ENCODE peak calls at places on chromosomes 4 and X, in nine cellular contexts. O, B, K, U, D, T, H, G and E are unnamed samples.

GRCh38 chr4:38162240-38162784 is 202.1 kb downstream of the PTTG2 start:
- DNase-seq in O (peak; percentile 68), B (no peak), K (peak; percentile 89), U (peak; percentile 36), D (no peak), T (peak; percentile 59), H (no peak), G (peak; percentile 85), E (peak; percentile 79)

GRCh38 chrX:40173662-40174593 is 76.2 kb upstream of the BCOR start:
- DNase-seq in O (peak; percentile 62), B (peak; percentile 59), K (no peak), U (peak; percentile 48), D (no peak), T (peak; percentile 86), H (peak; percentile 44), G (peak; percentile 92), E (peak; percentile 49)

GRCh38 chr4:2251073-2251794 is 9.3 kb upstream of the HAUS3 start:
- DNase-seq in O (no peak), B (no peak), K (no peak), U (peak; percentile 28), D (no peak), T (peak; percentile 17), H (no peak), G (no peak), E (no peak)

GRCh38 chr4:3744901-3745300 is 21.3 kb upstream of the ADRA2C start:
- DNase-seq in O (no peak), B (no peak), K (no peak), U (no peak), D (no peak), T (no peak), H (no peak), G (no peak), E (no peak)

GRCh38 chr4:85953651-85954018 is 406.2 kb downstream of the MAPK10 start:
- DNase-seq in O (peak; percentile 88), B (no peak), K (peak; percentile 67), U (no peak), D (no peak), T (no peak), H (no peak), G (peak; percentile 40), E (no peak)

GRCh38 chrX:154529206-154529612 is 13.2 kb upstream of the FAM3A start:
- DNase-seq in O (no peak), B (no peak), K (peak; percentile 72), U (no peak), D (no peak), T (no peak), H (no peak), G (peak; percentile 53), E (no peak)

GRCh38 chr4:22957774-22958173 is 265.0 kb downstream of the GBA3 start:
- DNase-seq in O (no peak), B (no peak), K (no peak), U (no peak), D (no peak), T (no peak), H (no peak), G (no peak), E (no peak)

GRCh38 chr4:10656988-10657387 is 27.6 kb downstream of the CLNK start:
- DNase-seq in O (no peak), B (no peak), K (no peak), U (no peak), D (no peak), T (no peak), H (no peak), G (peak; percentile 20), E (no peak)

GRCh38 chrX:10484683-10485247 is 135.6 kb downstream of the MID1 start:
- DNase-seq in O (peak; percentile 27), B (no peak), K (no peak), U (no peak), D (no peak), T (no peak), H (no peak), G (no peak), E (no peak)

GRCh38 chr4:123379392-123379791 is 17.2 kb upstream of the SPRY1 start:
- DNase-seq in O (no peak), B (no peak), K (peak; percentile 14), U (no peak), D (no peak), T (no peak), H (no peak), G (no peak), E (no peak)

GRCh38 chrX:102746134-102746584 is 25.6 kb downstream of the GPRASP3 start:
- DNase-seq in O (peak; percentile 67), B (peak; percentile 42), K (peak; percentile 33), U (peak; percentile 62), D (no peak), T (peak; percentile 34), H (peak; percentile 5), G (peak; percentile 22), E (peak; percentile 38)

GRCh38 chr4:3868841-3869572 is 102.8 kb downstream of the ADRA2C start:
- DNase-seq in O (no peak), B (no peak), K (no peak), U (no peak), D (no peak), T (no peak), H (no peak), G (no peak), E (no peak)

GRCh38 chr4:183256756-183257385 is 63.2 kb downstream of the CLDN22 start:
- DNase-seq in O (peak; percentile 75), B (peak; percentile 67), K (peak; percentile 63), U (peak; percentile 70), D (no peak), T (peak; percentile 55), H (peak; percentile 33), G (peak; percentile 59), E (no peak)

GRCh38 chrX:77788050-77788449 is 2.0 kb upstream of the ATRX start:
- DNase-seq in O (no peak), B (no peak), K (peak; percentile 24), U (no peak), D (peak; percentile 20), T (no peak), H (peak; percentile 59), G (peak; percentile 15), E (peak; percentile 48)
- H3K4me3 ChIP-seq in O (no peak overlapping the region), B (no peak overlapping the region), K (no peak overlapping the region), U (peak overlapping the region; percentile 34), D (no peak overlapping the region), T (peak overlapping the region; percentile 34), H (peak overlapping the region; percentile 65), G (no peak overlapping the region), E (peak overlapping the region; percentile 3)

GRCh38 chr4:30722092-30722915 is 2.1 kb downstream of the PCDH7 start:
- DNase-seq in O (no peak), B (no peak), K (no peak), U (no peak), D (no peak), T (no peak), H (no peak), G (no peak), E (no peak)
- H3K4me3 ChIP-seq in O (no peak overlapping the region), B (peak overlapping the region; percentile 92), K (peak overlapping the region; percentile 46), U (peak overlapping the region; percentile 56), D (peak overlapping the region; percentile 95), T (peak overlapping the region; percentile 68), H (no peak overlapping the region), G (peak overlapping the region; percentile 71), E (peak overlapping the region; percentile 16)

DNA sequence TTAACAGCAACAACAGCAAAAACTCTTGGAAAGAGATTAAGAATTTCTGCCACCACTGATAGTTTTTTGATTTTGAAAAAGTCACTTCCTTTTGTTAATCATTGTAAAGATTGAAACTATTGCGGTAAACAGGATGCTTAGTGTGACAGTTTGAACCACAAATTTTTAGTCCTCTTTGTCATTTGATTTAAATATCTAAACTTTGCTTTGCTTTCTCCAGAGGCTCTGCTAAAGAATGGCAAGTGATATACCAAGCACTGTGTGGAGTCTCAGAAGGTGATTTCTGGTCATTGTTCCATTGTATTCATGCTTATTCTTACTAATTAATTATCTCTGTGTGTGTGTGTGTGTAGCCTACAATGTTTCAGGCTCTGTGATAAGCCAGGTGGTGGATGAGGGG is 155.6 kb downstream of the BMPR1B start:
- DNase-seq in O (no peak), B (no peak), K (no peak), U (no peak), D (no peak), T (no peak), H (no peak), G (no peak), E (no peak)
- H3K4me3 ChIP-seq in O (no peak overlapping the region), B (no peak overlapping the region), K (no peak overlapping the region), U (no peak overlapping the region), D (no peak overlapping the region), T (no peak overlapping the region), H (no peak overlapping the region), G (no peak overlapping the region), E (no peak overlapping the region)

DNA sequence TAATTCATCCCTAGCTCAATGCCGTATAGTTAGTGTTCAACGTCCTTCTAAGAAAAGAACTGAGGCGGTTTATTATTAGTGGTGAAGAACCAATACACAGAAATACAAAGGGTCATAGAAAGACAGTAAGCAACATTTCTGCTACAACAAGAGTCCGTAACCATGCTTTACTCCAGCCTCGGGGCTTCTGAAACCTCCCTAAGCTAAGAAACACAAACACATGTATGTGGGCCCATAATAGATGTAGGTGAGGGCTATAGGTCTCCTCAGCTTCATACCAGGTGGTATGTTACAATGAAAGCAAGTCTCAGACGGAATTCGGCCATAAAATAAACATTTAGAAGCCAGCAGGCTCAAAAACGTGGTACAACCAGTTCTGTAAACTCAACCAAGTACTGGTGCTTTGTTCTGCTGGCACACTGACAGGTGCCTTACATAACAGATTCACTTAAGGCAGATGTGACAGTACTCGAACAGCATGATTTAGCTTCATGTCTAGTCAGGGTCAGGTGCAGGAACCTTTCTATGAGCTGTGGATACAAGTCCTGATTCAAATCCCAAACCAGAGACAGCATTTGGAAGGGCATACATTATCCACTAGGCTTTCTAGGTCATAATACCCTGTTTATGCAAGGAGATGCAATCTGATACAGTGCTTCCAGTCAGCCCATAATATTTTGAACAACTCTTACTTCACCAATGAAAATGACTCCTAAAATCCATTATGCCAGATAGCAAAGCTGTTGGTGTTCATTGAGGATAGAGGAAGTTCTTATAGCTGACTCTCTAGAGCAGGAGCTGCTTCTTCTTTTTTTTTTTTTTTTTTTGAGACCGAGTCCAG is 113.7 kb upstream of the ENPP6 start:
- DNase-seq in O (no peak), B (no peak), K (no peak), U (no peak), D (no peak), T (peak; percentile 90), H (no peak), G (no peak), E (peak; percentile 90)
- H3K4me3 ChIP-seq in O (no peak overlapping the region), B (no peak overlapping the region), K (no peak overlapping the region), U (no peak overlapping the region), D (no peak overlapping the region), T (no peak overlapping the region), H (no peak overlapping the region), G (no peak overlapping the region), E (no peak overlapping the region)

GRCh38 chr4:164730705-164731393 is 23.1 kb upstream of the SMIM31 start:
- DNase-seq in O (no peak), B (no peak), K (no peak), U (no peak), D (no peak), T (no peak), H (no peak), G (no peak), E (no peak)
- H3K4me3 ChIP-seq in O (no peak overlapping the region), B (no peak overlapping the region), K (no peak overlapping the region), U (no peak overlapping the region), D (no peak overlapping the region), T (no peak overlapping the region), H (no peak overlapping the region), G (no peak overlapping the region), E (no peak overlapping the region)